ENCODE peak calls at places on chromosomes 12 and 14, in five cellular contexts. F, E, O, T and X are unnamed samples.

GRCh38 chr14:99606359-99606758 is 2.4 kb upstream of the CCDC85C start:
- DNase-seq in F (no peak), E (no peak), O (no peak), T (no peak), X (no peak)

GRCh38 chr14:105860615-105861580 is 334.5 kb downstream of the TMEM121 start:
- DNase-seq in F (no peak), E (no peak), O (no peak), T (no peak), X (no peak)

GRCh38 chr14:76011959-76012802 is 26.6 kb downstream of the IFT43 start:
- DNase-seq in F (peak; percentile 47), E (peak; percentile 31), O (no peak), T (peak; percentile 4), X (no peak)

GRCh38 chr14:101897326-101897725 is 67.0 kb upstream of the DYNC1H1 start:
- DNase-seq in F (no peak), E (no peak), O (no peak), T (no peak), X (no peak)

GRCh38 chr12:95215925-95216324 is 1.3 kb downstream of the FGD6 start:
- DNase-seq in F (no peak), E (no peak), O (no peak), T (peak; percentile 74), X (peak; percentile 30)

GRCh38 chr14:78010688-78011087 is 159.5 kb upstream of the NRXN3 start:
- DNase-seq in F (no peak), E (no peak), O (no peak), T (no peak), X (no peak)

GRCh38 chr12:33994857-33995808 is 27.2 kb upstream of the ALG10 start:
- DNase-seq in F (no peak), E (no peak), O (no peak), T (no peak), X (peak; percentile 35)

GRCh38 chr14:70821916-70822705 is 12.8 kb upstream of the MAP3K9 start:
- DNase-seq in F (peak; percentile 82), E (peak; percentile 60), O (peak; percentile 62), T (peak; percentile 70), X (peak; percentile 28)

GRCh38 chr14:75646762-75647161 is 13.9 kb downstream of the ERG28 start:
- DNase-seq in F (no peak), E (no peak), O (no peak), T (no peak), X (peak; percentile 44)

GRCh38 chr12:131422744-131423143 is 288.1 kb upstream of the SFSWAP start:
- DNase-seq in F (no peak), E (no peak), O (no peak), T (no peak), X (no peak)

GRCh38 chr12:12327802-12328201 is 22.2 kb downstream of the MANSC1 start:
- DNase-seq in F (no peak), E (no peak), O (no peak), T (peak; percentile 73), X (peak; percentile 82)

GRCh38 chr12:67807808-67808207 is 159.3 kb downstream of the DYRK2 start:
- DNase-seq in F (no peak), E (no peak), O (no peak), T (peak; percentile 71), X (no peak)

GRCh38 chr14:103207038-103207403 is 83.8 kb downstream of the TNFAIP2 start:
- DNase-seq in F (peak; percentile 69), E (peak; percentile 80), O (no peak), T (peak; percentile 27), X (peak; percentile 63)

GRCh38 chr12:126480396-126480795 is 1415.2 kb downstream of the AACS start:
- DNase-seq in F (no peak), E (peak; percentile 42), O (no peak), T (no peak), X (no peak)

GRCh38 chr14:99265571-99265970 is 6.4 kb downstream of the BCL11B start:
- DNase-seq in F (no peak), E (no peak), O (no peak), T (no peak), X (no peak)

GRCh38 chr14:105475916-105476845 is 1.6 kb downstream of the CRIP2 start:
- DNase-seq in F (no peak), E (peak; percentile 67), O (no peak), T (peak; percentile 65), X (peak; percentile 37)

GRCh38 chr14:71883094-71883493 is 49.1 kb upstream of the RGS6 start:
- DNase-seq in F (no peak), E (no peak), O (no peak), T (no peak), X (no peak)

DNA sequence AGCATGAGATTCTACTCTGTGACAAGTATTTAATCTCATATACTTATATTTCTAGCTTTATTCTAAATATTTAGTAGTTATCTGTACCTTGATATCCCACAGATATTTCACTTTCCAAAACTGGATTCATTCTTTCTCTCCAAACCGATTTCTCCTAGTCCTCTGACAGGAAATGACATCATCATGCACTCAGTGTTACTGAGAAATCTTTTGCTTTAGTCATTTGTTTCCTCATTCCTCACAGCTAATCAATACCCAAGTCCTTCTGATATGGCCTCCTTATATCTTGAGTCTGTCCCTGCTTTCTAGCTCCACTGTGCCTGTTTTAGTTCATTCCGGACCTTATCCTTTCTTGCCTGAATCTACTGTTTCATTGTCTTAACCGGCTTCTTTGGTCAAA is 39.4 kb upstream of the E2F7 start:
- DNase-seq in F (no peak), E (no peak), O (no peak), T (peak; percentile 46), X (no peak)
- H2BK12ac ChIP-seq in F (no peak overlapping the region), E (no peak overlapping the region), O (no peak overlapping the region), T (peak overlapping the region; percentile 54), X (no peak overlapping the region)

DNA sequence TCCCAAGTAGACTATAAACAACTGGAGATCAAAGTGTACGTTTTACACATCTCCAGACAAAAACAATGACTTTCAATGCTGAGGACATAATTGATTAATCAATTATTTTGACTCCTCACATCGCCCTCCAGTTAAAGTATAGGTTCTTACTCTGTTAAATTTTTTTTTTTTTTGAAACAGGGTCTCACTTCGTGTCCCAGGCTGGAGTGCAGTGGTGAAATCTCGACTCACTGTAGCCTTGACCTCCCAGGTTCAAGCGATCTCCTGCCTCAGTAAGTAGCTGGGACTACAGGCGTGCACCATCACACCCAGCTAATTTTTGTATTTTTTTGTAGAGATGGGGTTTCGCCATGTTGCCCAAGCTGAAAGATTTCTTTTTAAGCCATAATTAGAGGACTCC is 938 bp upstream of the CCNB1IP1 start:
- DNase-seq in F (no peak), E (no peak), O (no peak), T (no peak), X (no peak)
- H3K18ac ChIP-seq in F (no peak overlapping the region), E (no peak overlapping the region), O (no peak overlapping the region), T (no peak overlapping the region), X (no peak overlapping the region)

DNA sequence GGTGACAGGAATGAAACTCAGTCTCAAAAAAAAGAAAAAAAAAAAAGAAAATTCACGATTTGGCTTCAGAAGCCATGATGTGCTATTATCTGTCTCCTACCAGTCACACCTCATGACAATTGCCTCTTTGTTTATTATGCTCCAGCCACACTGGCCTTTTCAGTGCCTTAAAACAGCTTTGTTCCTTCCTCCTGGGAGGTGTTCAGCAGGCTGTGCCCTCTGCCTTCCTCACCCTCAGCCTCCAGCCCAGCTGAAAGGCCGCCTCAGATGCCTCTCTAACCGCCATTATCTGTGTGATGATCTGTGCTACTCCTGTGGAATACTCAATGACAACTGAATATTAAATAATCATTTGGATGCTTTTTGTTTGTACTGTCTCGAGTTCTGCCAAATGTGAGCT is 8.6 kb upstream of the ARPC3 start:
- DNase-seq in F (no peak), E (no peak), O (no peak), T (no peak), X (no peak)
- H2BK12ac ChIP-seq in F (no peak overlapping the region), E (no peak overlapping the region), O (no peak overlapping the region), T (no peak overlapping the region), X (no peak overlapping the region)

DNA sequence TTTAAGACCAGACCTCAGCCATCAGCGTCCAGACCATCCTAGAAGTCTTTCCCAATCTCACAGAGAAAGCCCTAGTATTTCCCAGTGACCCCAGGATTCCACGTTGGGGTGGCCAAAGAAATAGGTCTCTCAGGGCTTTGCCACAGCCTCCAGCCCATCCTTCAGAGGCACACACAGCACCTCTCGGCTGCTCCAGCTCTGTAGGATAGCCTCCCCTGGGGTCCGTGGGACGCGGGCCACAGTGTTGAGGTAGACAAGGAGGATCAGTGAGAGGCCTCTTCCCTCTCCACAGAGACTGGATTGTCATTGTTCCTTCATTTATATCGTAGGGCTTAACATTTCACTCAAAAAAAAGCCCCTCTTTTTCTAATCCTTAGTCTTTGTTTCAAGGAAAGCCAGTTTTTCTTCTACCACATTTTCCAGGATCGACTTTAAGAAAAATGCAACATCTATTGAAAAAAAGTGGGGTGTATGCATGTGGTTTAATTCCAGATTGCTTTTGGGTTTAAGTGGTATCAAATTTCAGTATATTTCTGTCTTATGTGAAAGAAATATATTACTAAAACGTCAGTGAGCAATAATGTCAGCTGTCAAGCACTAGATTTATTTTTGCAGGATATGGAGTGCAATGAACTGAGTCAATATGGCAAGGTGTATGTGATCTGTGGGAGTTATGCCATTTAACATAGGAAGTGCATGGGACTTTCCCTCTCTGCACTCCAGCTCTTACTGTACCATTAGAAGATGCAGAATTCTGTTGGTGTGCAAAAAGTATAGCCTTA is 187.5 kb downstream of the MSRB3 start:
- DNase-seq in F (no peak), E (no peak), O (no peak), T (no peak), X (no peak)
- H3K18ac ChIP-seq in F (no peak overlapping the region), E (no peak overlapping the region), O (peak overlapping the region; percentile 55), T (peak overlapping the region; percentile 58), X (no peak overlapping the region)

GRCh38 chr12:116444590-116444943 is 114.6 kb upstream of the MAP1LC3B2 start:
- DNase-seq in F (no peak), E (no peak), O (no peak), T (no peak), X (no peak)
- H2BK12ac ChIP-seq in F (no peak overlapping the region), E (no peak overlapping the region), O (no peak overlapping the region), T (no peak overlapping the region), X (no peak overlapping the region)

GRCh38 chr12:110874781-110875180 is 28.0 kb downstream of the CCDC63 start:
- DNase-seq in F (no peak), E (no peak), O (no peak), T (no peak), X (no peak)
- H3K18ac ChIP-seq in F (no peak overlapping the region), E (no peak overlapping the region), O (no peak overlapping the region), T (no peak overlapping the region), X (no peak overlapping the region)

GRCh38 chr14:74616507-74616906 is 4.5 kb upstream of the LTBP2 start:
- DNase-seq in F (no peak), E (no peak), O (no peak), T (peak; percentile 90), X (peak; percentile 21)
- H2BK12ac ChIP-seq in F (peak overlapping the region; percentile 62), E (no peak overlapping the region), O (no peak overlapping the region), T (peak overlapping the region; percentile 95), X (no peak overlapping the region)